ENCODE peak calls at places on chromosomes 12 and 14, in eight cellular contexts. I is stimulated activated CD8-positive, alpha-beta memory T cell treated with anti-CD3 and anti-CD28 coated beads, Interleukin-12 subunit alpha, Interleukin-12 subunit beta, amount 100 ng/mL, for 4 hours; L is Ammon's horn; O is B cell; A is tibial artery; C is Peyer's patch; U is left cardiac atrium; M is stimulated activated naive CD4-positive, alpha-beta T cell. Z is an unnamed sample.
A peak's percentile ranks its signal among the peaks of the same experiment; 100 is the strongest.

GRCh38 chr12:1778911-1779310 is 41.5 kb upstream of the LRTM2 start:
- DNase-seq in U (no peak), I (no peak), A (no peak), L (no peak), M (no peak), O (no peak), C (no peak), Z (no peak)

GRCh38 chr14:36316131-36316530 is 4.3 kb downstream of the MBIP start:
- DNase-seq in M (no peak), A (no peak), L (no peak), O (no peak), I (no peak), C (no peak), U (no peak), Z (no peak)

GRCh38 chr12:77122236-77122635 is 56.9 kb upstream of the E2F7 start:
- DNase-seq in L (no peak), C (no peak), I (no peak), M (no peak), O (no peak), U (peak; percentile 16), A (no peak), Z (no peak)

GRCh38 chr12:1367331-1367730 is 227.1 kb downstream of the FBXL14 start:
- DNase-seq in U (no peak), O (no peak), I (no peak), L (no peak), C (no peak), M (no peak), A (no peak), Z (no peak)

GRCh38 chr14:23114669-23115491 is 4.2 kb downstream of the CEBPE start:
- DNase-seq in M (no peak), I (no peak), C (no peak), A (peak; percentile 64), U (no peak), O (no peak), L (no peak), Z (no peak)

GRCh38 chr12:105933671-105934665 is 204.8 kb downstream of the NUAK1 start:
- DNase-seq in M (no peak), L (no peak), I (no peak), O (no peak), U (peak; percentile 56), A (peak; percentile 71), C (no peak), Z (no peak)

GRCh38 chr12:3718100-3718499 is 34.8 kb downstream of the CRACR2A start:
- DNase-seq in I (no peak), U (no peak), C (no peak), L (no peak), O (peak; percentile 69), M (no peak), A (no peak), Z (no peak)

GRCh38 chr14:63155511-63156189 is 48.6 kb upstream of the RHOJ start:
- DNase-seq in C (no peak), U (no peak), L (no peak), M (no peak), A (no peak), O (no peak), I (no peak), Z (no peak)

GRCh38 chr12:107522692-107523477 is 162.7 kb upstream of the PWP1 start:
- DNase-seq in A (no peak), L (no peak), M (no peak), O (no peak), U (no peak), I (no peak), C (no peak), Z (no peak)

GRCh38 chr14:63787995-63788946 is 60.4 kb upstream of the SGPP1 start:
- DNase-seq in U (no peak), A (no peak), O (no peak), M (no peak), C (no peak), L (no peak), I (no peak), Z (peak; percentile 50)

GRCh38 chr12:51322452-51322851 is 1.5 kb downstream of the BIN2 start:
- DNase-seq in L (no peak), C (no peak), A (no peak), U (no peak), M (no peak), I (no peak), O (no peak), Z (no peak)

GRCh38 chr12:31517994-31518393 is 72.9 kb downstream of the DENND5B start:
- DNase-seq in I (no peak), M (no peak), C (no peak), U (no peak), A (no peak), L (no peak), O (no peak), Z (no peak)

GRCh38 chr14:105486333-105486973 is at the start of gene CRIP1:
- DNase-seq in M (no peak), C (peak; percentile 81), U (peak; percentile 55), I (no peak), O (no peak), L (no peak), A (no peak), Z (no peak)

GRCh38 chr12:106106892-106107291 is 31.9 kb downstream of the NUAK1 start:
- DNase-seq in A (no peak), I (no peak), U (no peak), O (no peak), L (no peak), C (no peak), M (no peak), Z (no peak)

GRCh38 chr12:63940295-63940997 is 95.9 kb downstream of the SRGAP1 start:
- DNase-seq in A (no peak), O (no peak), L (peak; percentile 47), I (no peak), C (no peak), M (no peak), U (no peak), Z (no peak)

GRCh38 chr12:129893691-129894090 is 10.1 kb downstream of the TMEM132D start:
- DNase-seq in O (no peak), U (no peak), A (no peak), I (no peak), C (no peak), L (no peak), M (no peak), Z (no peak)

GRCh38 chr12:87596134-87596533 is 433.1 kb downstream of the C12orf50 start:
- DNase-seq in M (no peak), U (no peak), O (no peak), C (no peak), I (no peak), L (no peak), A (no peak), Z (no peak)

GRCh38 chr12:43444940-43445564 is 107.0 kb downstream of the ADAMTS20 start:
- DNase-seq in A (no peak), O (no peak), U (peak; percentile 28), M (peak; percentile 14), I (no peak), C (no peak), L (peak; percentile 67), Z (peak; percentile 20)

GRCh38 chr12:40405419-40405818 is 180.6 kb downstream of the LRRK2 start:
- DNase-seq in I (no peak), A (no peak), O (no peak), L (no peak), M (no peak), C (no peak), U (no peak), Z (no peak)

GRCh38 chr12:29627221-29627620 is 129.7 kb upstream of the OVCH1 start:
- DNase-seq in M (no peak), I (no peak), U (no peak), C (no peak), O (no peak), L (no peak), A (no peak), Z (no peak)